ENCODE peak calls at places on chromosomes 5 and 9, in seven cellular contexts. C is fibroblast of mammary gland, E is stomach, V is A549, F is upper lobe of right lung, A is activated B cell treated with CpG ODN at 0.5 μM for 24 hours, S is mesothelial cell of epicardium. B is an unnamed sample.

GRCh38 chr5:179536676-179537075 is 13.7 kb upstream of the RUFY1 start:
- DNase-seq in C (no peak), E (no peak), V (no peak), F (no peak), A (no peak), S (no peak), B (no peak)

GRCh38 chr9:126439402-126439765 is 112.8 kb downstream of the MVB12B start:
- DNase-seq in C (peak; percentile 69), E (no peak), V (no peak), F (no peak), A (no peak), S (no peak), B (peak; percentile 47)

GRCh38 chr9:134332841-134333233 is 6.6 kb downstream of the RXRA start:
- DNase-seq in C (no peak), E (no peak), V (no peak), F (no peak), A (no peak), S (no peak), B (no peak)

GRCh38 chr9:113131689-113132151 is 19.1 kb upstream of the SLC31A2 start:
- DNase-seq in C (peak; percentile 43), E (peak; percentile 37), V (no peak), F (no peak), A (no peak), S (peak; percentile 55), B (peak; percentile 40)

GRCh38 chr5:103036601-103037000 is 83.3 kb downstream of the GIN1 start:
- DNase-seq in C (peak; percentile 52), E (no peak), V (no peak), F (no peak), A (no peak), S (no peak), B (no peak)

GRCh38 chr5:143501176-143501840 is 97.8 kb upstream of the NR3C1 start:
- DNase-seq in C (peak; percentile 66), E (no peak), V (no peak), F (no peak), A (no peak), S (no peak), B (no peak)

GRCh38 chr9:4297795-4298254 is 2.0 kb downstream of the GLIS3 start:
- DNase-seq in C (peak; percentile 72), E (peak; percentile 58), V (peak; percentile 86), F (peak; percentile 86), A (no peak), S (peak; percentile 70), B (peak; percentile 78)

GRCh38 chr9:136621019-136621733 is 41.5 kb upstream of the EGFL7 start:
- DNase-seq in C (no peak), E (no peak), V (no peak), F (no peak), A (no peak), S (no peak), B (peak; percentile 61)

GRCh38 chr5:88674262-88675158 is 208.5 kb downstream of the MEF2C start:
- DNase-seq in C (no peak), E (no peak), V (no peak), F (peak; percentile 66), A (no peak), S (peak; percentile 61), B (no peak)

GRCh38 chr5:130068988-130069387 is 164.7 kb downstream of the CHSY3 start:
- DNase-seq in C (no peak), E (no peak), V (no peak), F (no peak), A (no peak), S (no peak), B (no peak)

GRCh38 chr5:10310073-10310779 is 2.5 kb upstream of the CMBL start:
- DNase-seq in C (peak; percentile 50), E (peak; percentile 51), V (peak; percentile 62), F (no peak), A (no peak), S (no peak), B (peak; percentile 94)

GRCh38 chr5:76367623-76368366 is 35.3 kb upstream of the IQGAP2 start:
- DNase-seq in C (peak; percentile 24), E (no peak), V (peak; percentile 18), F (no peak), A (no peak), S (no peak), B (peak; percentile 67)

GRCh38 chr5:181223041-181223728 is at the start of gene TRIM41:
- DNase-seq in C (peak; percentile 99), E (peak; percentile 97), V (peak; percentile 99), F (peak; percentile 100), A (peak; percentile 98), S (peak; percentile 95), B (peak; percentile 99)

GRCh38 chr5:110785356-110785755 is 46.5 kb downstream of the SLC25A46 start:
- DNase-seq in C (peak; percentile 97), E (no peak), V (no peak), F (no peak), A (no peak), S (no peak), B (peak; percentile 78)

GRCh38 chr9:75953218-75953617 is 62.7 kb downstream of the PCSK5 start:
- DNase-seq in C (peak; percentile 11), E (no peak), V (peak; percentile 59), F (no peak), A (no peak), S (no peak), B (peak; percentile 11)

GRCh38 chr5:133326361-133326760 is 274.5 kb downstream of the HSPA4 start:
- DNase-seq in C (no peak), E (no peak), V (no peak), F (no peak), A (no peak), S (no peak), B (no peak)

GRCh38 chr5:131769961-131770360 is 26.9 kb downstream of the FNIP1 start:
- DNase-seq in C (no peak), E (no peak), V (no peak), F (no peak), A (no peak), S (no peak), B (no peak)

GRCh38 chr5:136062563-136063274 is 33.9 kb downstream of the TGFBI start:
- DNase-seq in C (peak; percentile 60), E (no peak), V (peak; percentile 71), F (no peak), A (no peak), S (no peak), B (peak; percentile 79)

GRCh38 chr5:68834486-68834885 is 259.3 kb upstream of the SLC30A5 start:
- DNase-seq in C (peak; percentile 28), E (no peak), V (no peak), F (no peak), A (no peak), S (no peak), B (no peak)

GRCh38 chr5:149475777-149476176 is 75.5 kb downstream of the CSNK1A1 start:
- DNase-seq in C (no peak), E (no peak), V (no peak), F (no peak), A (no peak), S (no peak), B (no peak)

GRCh38 chr9:113139225-113139829 is 11.5 kb upstream of the SLC31A2 start:
- DNase-seq in C (no peak), E (no peak), V (no peak), F (no peak), A (no peak), S (no peak), B (no peak)

GRCh38 chr5:35031276-35031675 is 16.5 kb downstream of the AGXT2 start:
- DNase-seq in C (peak; percentile 86), E (no peak), V (no peak), F (no peak), A (no peak), S (no peak), B (no peak)

GRCh38 chr5:53191766-53192165 is 82.2 kb upstream of the MOCS2 start:
- DNase-seq in C (no peak), E (no peak), V (no peak), F (no peak), A (no peak), S (no peak), B (no peak)

GRCh38 chr9:136750526-136750925 is 2.2 kb upstream of the LCN6 start:
- DNase-seq in C (no peak), E (no peak), V (no peak), F (no peak), A (no peak), S (no peak), B (no peak)

GRCh38 chr9:84879631-84880030 is 210.1 kb downstream of the NTRK2 start:
- DNase-seq in C (no peak), E (no peak), V (no peak), F (no peak), A (no peak), S (no peak), B (no peak)

GRCh38 chr5:37208883-37209808 is 40.0 kb downstream of the CPLANE1 start:
- DNase-seq in C (peak; percentile 55), E (no peak), V (no peak), F (no peak), A (no peak), S (no peak), B (no peak)

GRCh38 chr5:137728048-137728447 is 7.8 kb downstream of the KLHL3 start:
- DNase-seq in C (no peak), E (no peak), V (no peak), F (no peak), A (no peak), S (no peak), B (no peak)
- TF ChIP-seq CTCF in C (no peak), E (no peak), V (no peak), F (no peak), A (no peak), S (no peak), B (no peak)

GRCh38 chr9:98573749-98574278 is 134.9 kb downstream of the GABBR2 start:
- DNase-seq in C (no peak), E (no peak), V (no peak), F (no peak), A (no peak), S (no peak), B (no peak)
- TF ChIP-seq CTCF in C (peak; percentile 11), E (no peak), V (no peak), F (no peak), A (no peak), S (peak; percentile 22), B (no peak)

DNA sequence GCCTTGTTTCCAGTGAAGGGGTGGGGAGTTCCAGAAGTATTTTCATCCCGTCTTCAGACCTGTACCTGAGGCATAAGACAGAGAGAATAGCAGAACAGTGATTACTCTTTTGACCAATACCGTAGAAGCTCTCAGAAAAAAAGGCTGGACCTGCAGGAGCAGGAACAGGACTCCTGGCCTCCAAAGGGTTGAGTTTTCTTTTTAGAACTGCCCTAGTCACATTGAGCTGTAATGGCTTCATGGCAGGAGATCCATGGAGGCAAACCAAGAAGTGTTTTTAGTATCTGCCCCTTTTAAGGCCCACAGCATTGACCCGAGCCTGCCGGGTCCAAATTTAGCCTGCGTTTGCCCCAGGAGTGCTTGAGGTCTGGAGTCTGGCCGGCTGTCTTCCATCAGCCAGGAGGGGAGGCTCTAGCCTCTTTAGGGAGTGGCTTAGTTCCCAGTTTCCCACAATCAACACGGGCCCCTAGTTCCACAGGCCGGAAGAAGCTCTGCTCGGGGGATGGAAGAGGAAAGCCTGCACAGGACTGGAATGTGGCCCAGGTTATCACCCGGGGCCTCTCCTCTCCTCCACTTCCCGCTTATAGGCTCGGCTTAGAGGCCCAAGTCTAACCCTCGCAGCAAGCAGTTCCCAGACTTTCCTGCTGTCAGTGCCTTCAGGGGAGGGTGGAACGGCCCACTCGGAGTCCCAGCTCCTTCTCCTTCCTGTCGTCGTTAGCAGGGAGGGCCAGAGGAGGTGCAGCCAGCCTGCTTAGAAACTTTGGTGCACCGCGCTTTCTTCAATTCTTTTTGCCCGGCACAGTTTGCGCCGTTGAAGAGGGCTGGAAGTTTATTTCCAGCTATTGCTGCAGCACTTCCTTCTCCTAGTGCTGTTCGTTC is 80.7 kb downstream of the C9orf152 start:
- DNase-seq in C (peak; percentile 64), E (peak; percentile 33), V (no peak), F (no peak), A (no peak), S (peak; percentile 45), B (no peak)
- TF ChIP-seq CTCF in C (no peak), E (no peak), V (no peak), F (no peak), A (no peak), S (no peak), B (no peak)

GRCh38 chr5:116358015-116358523 is 216.6 kb downstream of the SEMA6A start:
- DNase-seq in C (no peak), E (no peak), V (no peak), F (no peak), A (no peak), S (no peak), B (no peak)
- TF ChIP-seq CTCF in C (no peak), E (no peak), V (no peak), F (no peak), A (no peak), S (no peak), B (no peak)